ENCODE peak calls at places on chromosomes 6 and 20, in four cellular contexts. M, A, E and J are unnamed samples.

GRCh38 chr6:45609141-45609638 is 231.5 kb upstream of the SUPT3H start:
- DNase-seq in M (no peak), A (no peak), E (no peak), J (peak; percentile 96)

GRCh38 chr6:14435291-14435690 is 317.7 kb downstream of the CD83 start:
- DNase-seq in M (no peak), A (no peak), E (no peak), J (peak; percentile 59)

GRCh38 chr6:14228571-14228970 is 111.0 kb downstream of the CD83 start:
- DNase-seq in M (no peak), A (no peak), E (no peak), J (peak; percentile 71)

GRCh38 chr6:143609501-143609900 is 68.3 kb upstream of the PHACTR2 start:
- DNase-seq in M (no peak), A (no peak), E (no peak), J (no peak)

GRCh38 chr6:9401936-9402335 is 966.6 kb upstream of the SLC35B3 start:
- DNase-seq in M (no peak), A (no peak), E (no peak), J (no peak)

GRCh38 chr20:16125810-16126209 is 447.4 kb downstream of the KIF16B start:
- DNase-seq in M (no peak), A (no peak), E (no peak), J (no peak)

GRCh38 chr6:45946352-45946751 is 69.3 kb downstream of the CLIC5 start:
- DNase-seq in M (no peak), A (peak; percentile 43), E (peak; percentile 34), J (no peak)

GRCh38 chr20:23021541-23021940 is 13.6 kb upstream of the SSTR4 start:
- DNase-seq in M (no peak), A (no peak), E (no peak), J (no peak)

GRCh38 chr20:63873477-63873971 is 8.5 kb downstream of the TPD52L2 start:
- DNase-seq in M (no peak), A (no peak), E (no peak), J (peak; percentile 78)

GRCh38 chr6:5142915-5143314 is 57.8 kb downstream of the PPP1R3G start:
- DNase-seq in M (no peak), A (no peak), E (no peak), J (no peak)

GRCh38 chr20:35625584-35626385 is 10.2 kb downstream of the SPAG4 start:
- DNase-seq in M (no peak), A (no peak), E (no peak), J (no peak)